ENCODE peak calls at places on chromosomes 13 and 19, in nine cellular contexts. A is T-cell, I is posterior vena cava, X is mucosa of descending colon, E is neural progenitor cell, P is GM04503, T is nucleus accumbens, L is pancreas, F is ovary. J is an unnamed sample.

GRCh38 chr13:20247403-20247802 is 15.3 kb upstream of the GJB6 start:
- DNase-seq in A (no peak), I (no peak), L (no peak), E (no peak), T (no peak), P (no peak), X (peak), F (no peak), J (no peak)

GRCh38 chr19:2543463-2544442 is 67.8 kb downstream of the GADD45B start:
- DNase-seq in X (peak), L (peak), F (peak), T (peak), A (peak), I (peak), E (peak), P (peak), J (peak)

GRCh38 chr13:61113140-61113658 is 302.4 kb downstream of the PCDH20 start:
- DNase-seq in X (no peak), F (no peak), E (no peak), T (no peak), P (no peak), A (no peak), I (no peak), L (peak), J (no peak)

GRCh38 chr19:15463865-15464371 is 426 bp downstream of the RASAL3 start:
- DNase-seq in P (no peak), L (peak), F (no peak), E (no peak), T (no peak), I (no peak), X (peak), A (peak), J (no peak)

GRCh38 chr13:79485014-79485441 is 4.1 kb downstream of the NDFIP2 start:
- DNase-seq in F (no peak), E (no peak), P (peak), L (no peak), X (peak), A (no peak), I (no peak), T (no peak), J (peak)

GRCh38 chr13:99087954-99088491 is 110.2 kb upstream of the DOCK9 start:
- DNase-seq in L (peak), F (no peak), I (no peak), E (peak), P (no peak), T (no peak), X (peak), A (no peak), J (no peak)

GRCh38 chr19:45218887-45219780 is 26.1 kb downstream of the EXOC3L2 start:
- DNase-seq in F (no peak), A (no peak), E (no peak), T (no peak), X (no peak), I (no peak), P (no peak), L (no peak), J (no peak)

GRCh38 chr19:45901432-45901903 is 945 bp downstream of the MYPOP start:
- DNase-seq in A (peak), I (no peak), X (peak), E (peak), T (no peak), L (peak), F (peak), P (no peak), J (peak)

GRCh38 chr19:48632692-48633147 is 4.5 kb downstream of the DBP start:
- DNase-seq in E (no peak), A (no peak), T (no peak), I (no peak), F (no peak), L (no peak), X (no peak), P (no peak), J (peak)

GRCh38 chr19:3580156-3580955 is 4.9 kb upstream of the GIPC3 start:
- DNase-seq in L (no peak), F (no peak), X (peak), I (no peak), T (no peak), P (peak), A (no peak), E (no peak), J (peak)

GRCh38 chr19:2081873-2082810 is 14.0 kb downstream of the MOB3A start:
- DNase-seq in X (peak), F (no peak), L (no peak), T (no peak), I (peak), P (no peak), A (peak), E (no peak), J (peak)

GRCh38 chr19:23393121-23393520 is 2.1 kb downstream of the ZNF91 start:
- DNase-seq in I (no peak), P (no peak), E (no peak), X (no peak), L (no peak), F (no peak), T (no peak), A (no peak), J (no peak)

GRCh38 chr19:17686592-17687042 is 1.5 kb downstream of the UNC13A start:
- DNase-seq in L (peak), F (no peak), E (peak), X (peak), T (no peak), A (no peak), I (peak), P (no peak), J (peak)

GRCh38 chr19:35038623-35039512 is 2.7 kb upstream of the HPN start:
- DNase-seq in X (no peak), E (no peak), T (no peak), I (no peak), L (no peak), A (no peak), F (no peak), P (no peak), J (peak)

GRCh38 chr13:75838366-75839017 is 202.4 kb downstream of the LMO7 start:
- DNase-seq in X (no peak), A (no peak), I (no peak), L (no peak), T (no peak), P (no peak), E (no peak), F (no peak), J (no peak)

GRCh38 chr13:65768545-65768944 is 1461.6 kb downstream of the PCDH9 start:
- DNase-seq in P (no peak), A (no peak), X (no peak), F (no peak), I (no peak), T (no peak), L (no peak), E (no peak), J (no peak)

GRCh38 chr19:2046046-2046907 is 4.8 kb downstream of the MKNK2 start:
- DNase-seq in P (no peak), F (no peak), A (no peak), I (no peak), X (no peak), E (peak), L (peak), T (no peak), J (peak)

GRCh38 chr13:59459972-59460371 is 703.8 kb downstream of the DIAPH3 start:
- DNase-seq in F (no peak), L (no peak), E (no peak), P (no peak), X (no peak), I (no peak), T (no peak), A (no peak), J (no peak)

GRCh38 chr13:35566340-35566739 is 89.9 kb upstream of the MAB21L1 start:
- DNase-seq in P (no peak), E (no peak), X (no peak), I (no peak), L (no peak), F (no peak), A (no peak), T (no peak), J (no peak)

GRCh38 chr19:33621811-33622504 is at the start of gene CHST8:
- DNase-seq in T (no peak), E (peak), F (peak), X (peak), P (no peak), L (no peak), A (no peak), I (peak), J (peak)

GRCh38 chr19:44608391-44608821 is 5.0 kb upstream of the IGSF23 start:
- DNase-seq in F (no peak), A (no peak), E (no peak), T (no peak), P (no peak), X (peak), I (no peak), L (no peak), J (no peak)

GRCh38 chr13:46831588-46832194 is 34.7 kb upstream of the ESD start:
- DNase-seq in P (no peak), F (no peak), A (peak), E (peak), T (no peak), X (peak), L (no peak), I (no peak), J (no peak)

GRCh38 chr19:29680447-29680846 is 15.2 kb downstream of the PLEKHF1 start:
- DNase-seq in A (peak), P (no peak), F (no peak), L (no peak), X (peak), T (no peak), E (no peak), I (peak), J (peak)

GRCh38 chr13:113405481-113406300 is 41.8 kb upstream of the GRTP1 start:
- DNase-seq in A (no peak), P (no peak), X (no peak), I (no peak), L (no peak), E (no peak), F (no peak), T (no peak), J (no peak)

GRCh38 chr19:4889034-4889825 is 13.5 kb downstream of the ARRDC5 start:
- DNase-seq in I (no peak), T (no peak), F (no peak), E (no peak), A (no peak), P (no peak), X (no peak), L (no peak), J (peak)

GRCh38 chr19:11422163-11423068 is 3.3 kb upstream of the RGL3 start:
- DNase-seq in I (peak), E (peak), F (peak), L (peak), A (peak), T (peak), P (no peak), X (peak), J (peak)

GRCh38 chr13:105806335-105806920 is 729.0 kb downstream of the EFNB2 start:
- DNase-seq in L (no peak), T (no peak), X (no peak), F (no peak), A (no peak), E (no peak), I (no peak), P (no peak), J (no peak)

GRCh38 chr19:31270897-31271568 is 78.2 kb downstream of the TSHZ3 start:
- DNase-seq in X (no peak), L (no peak), A (no peak), P (no peak), T (no peak), I (no peak), E (no peak), F (no peak), J (no peak)

GRCh38 chr19:17048885-17049453 is 22.4 kb upstream of the CPAMD8 start:
- DNase-seq in E (no peak), I (no peak), P (no peak), T (no peak), L (no peak), F (no peak), X (no peak), A (no peak), J (peak)

GRCh38 chr13:20528451-20528850 is 2.8 kb upstream of the CRYL1 start:
- DNase-seq in L (no peak), A (no peak), X (no peak), E (no peak), P (no peak), I (no peak), T (no peak), F (no peak), J (no peak)

GRCh38 chr13:19984430-19985218 is 26.1 kb downstream of the ZMYM2 start:
- DNase-seq in T (no peak), P (peak), F (no peak), E (peak), X (no peak), I (no peak), L (no peak), A (no peak), J (peak)

GRCh38 chr13:113117956-113118327 is 4.7 kb upstream of the F10 start:
- DNase-seq in E (no peak), T (no peak), L (peak), X (no peak), F (no peak), P (no peak), A (no peak), I (peak), J (peak)

GRCh38 chr19:15269806-15270205 is 37.6 kb upstream of the EPHX3 start:
- DNase-seq in I (no peak), L (no peak), P (no peak), A (no peak), E (no peak), F (no peak), X (no peak), T (no peak), J (peak)